ENCODE peak calls at places on chromosomes 16 and 17, in six cellular contexts. L is NAMALWA; K is mucosa of gallbladder; X is CD4-positive, CD25-positive, alpha-beta regulatory T cell; O is AG10803; U is RPMI7951. T is an unnamed sample.

GRCh38 chr17:69254187-69254586 is 25.6 kb upstream of the ABCA10 start:
- DNase-seq in L (no peak), K (no peak), X (no peak), O (no peak), U (no peak), T (no peak)

GRCh38 chr17:59372138-59372751 is 40.8 kb downstream of the YPEL2 start:
- DNase-seq in L (peak), K (peak), X (no peak), O (peak), U (peak), T (peak)

GRCh38 chr17:18181358-18181757 is 2.3 kb upstream of the ALKBH5 start:
- DNase-seq in L (no peak), K (no peak), X (no peak), O (no peak), U (no peak), T (no peak)

GRCh38 chr16:75908301-75908700 is 182.0 kb upstream of the CPHXL start:
- DNase-seq in L (no peak), K (no peak), X (no peak), O (no peak), U (no peak), T (no peak)

GRCh38 chr17:75346906-75347305 is 57.7 kb upstream of the SLC25A19 start:
- DNase-seq in L (peak), K (no peak), X (no peak), O (peak), U (peak), T (peak)

GRCh38 chr16:71426069-71426879 is 15.6 kb downstream of the TLE7 start:
- DNase-seq in L (peak), K (no peak), X (peak), O (peak), U (peak), T (peak)

GRCh38 chr16:85261205-85261604 is 148.9 kb upstream of the CIBAR2 start:
- DNase-seq in L (peak), K (no peak), X (no peak), O (no peak), U (no peak), T (no peak)

GRCh38 chr16:85610059-85610445 is 3.1 kb upstream of the GSE1 start:
- DNase-seq in L (no peak), K (no peak), X (no peak), O (no peak), U (no peak), T (no peak)

GRCh38 chr16:57910726-57911125 is 60.2 kb downstream of the CNGB1 start:
- DNase-seq in L (no peak), K (no peak), X (no peak), O (no peak), U (no peak), T (no peak)

GRCh38 chr17:39194089-39194984 is 3.1 kb downstream of the CACNB1 start:
- DNase-seq in L (no peak), K (no peak), X (no peak), O (peak), U (no peak), T (peak)

GRCh38 chr17:43810823-43811222 is 22.1 kb downstream of the MPP3 start:
- DNase-seq in L (no peak), K (no peak), X (no peak), O (no peak), U (no peak), T (no peak)

GRCh38 chr17:64773836-64774761 is 112.0 kb upstream of the SMURF2 start:
- DNase-seq in L (peak), K (peak), X (no peak), O (peak), U (peak), T (peak)

GRCh38 chr16:27287051-27287811 is 18.7 kb upstream of the NSMCE1 start:
- DNase-seq in L (no peak), K (no peak), X (no peak), O (no peak), U (no peak), T (no peak)

GRCh38 chr17:78427140-78427539 is 48.7 kb downstream of the PGS1 start:
- DNase-seq in L (no peak), K (no peak), X (no peak), O (no peak), U (no peak), T (no peak)

GRCh38 chr16:62939687-62940086 is 903.4 kb upstream of the CDH8 start:
- DNase-seq in L (no peak), K (no peak), X (no peak), O (no peak), U (no peak), T (no peak)

GRCh38 chr17:39774043-39774442 is 36.3 kb downstream of the GRB7 start:
- DNase-seq in L (no peak), K (no peak), X (no peak), O (no peak), U (no peak), T (no peak)

GRCh38 chr16:870856-871561 is 70.5 kb upstream of the GNG13 start:
- DNase-seq in L (peak), K (no peak), X (no peak), O (no peak), U (no peak), T (no peak)

GRCh38 chr17:35314415-35315216 is 58.8 kb downstream of the SLFN11 start:
- DNase-seq in L (no peak), K (no peak), X (peak), O (no peak), U (no peak), T (no peak)

GRCh38 chr17:1707107-1707506 is 3.1 kb downstream of the TLCD2 start:
- DNase-seq in L (no peak), K (no peak), X (no peak), O (no peak), U (no peak), T (no peak)

GRCh38 chr17:73586153-73586906 is 57.9 kb downstream of the SDK2 start:
- DNase-seq in L (no peak), K (no peak), X (no peak), O (peak), U (peak), T (no peak)

GRCh38 chr17:37399404-37399803 is 7.2 kb downstream of the ACACA start:
- DNase-seq in L (no peak), K (no peak), X (no peak), O (no peak), U (peak), T (no peak)

GRCh38 chr16:5326395-5326794 is 228.8 kb upstream of the EEF2KMT start:
- DNase-seq in L (no peak), K (no peak), X (no peak), O (no peak), U (peak), T (no peak)

GRCh38 chr17:69858460-69858859 is 216.6 kb upstream of the KCNJ16 start:
- DNase-seq in L (no peak), K (no peak), X (no peak), O (no peak), U (no peak), T (no peak)

GRCh38 chr17:33469911-33470310 is 176.8 kb upstream of the ASIC2 start:
- DNase-seq in L (no peak), K (peak), X (no peak), O (peak), U (peak), T (peak)

GRCh38 chr16:62068747-62069146 is 32.5 kb upstream of the CDH8 start:
- DNase-seq in L (peak), K (no peak), X (no peak), O (no peak), U (no peak), T (no peak)